ENCODE peak calls at places on chromosomes 12 and 14, in ten cellular contexts. C is OCI-LY7, K is mucosa of descending colon, Y is Peyer's patch, U is foreskin fibroblast, M is AG09309, E is Calu3, I is breast epithelium, L is heart right ventricle, D is fibroblast of the aortic adventitia. P is an unnamed sample.
A peak's percentile ranks its signal among the peaks of the same experiment; 100 is the strongest.

GRCh38 chr12:27517961-27518668 is 5.9 kb upstream of the PPFIBP1 start:
- DNase-seq in E (no peak), Y (no peak), U (no peak), I (no peak), K (no peak), D (no peak), L (no peak), C (no peak), M (no peak), P (no peak)

GRCh38 chr14:77458249-77458950 is 507 bp downstream of the AHSA1 start:
- DNase-seq in E (peak; percentile 9), K (peak; percentile 59), C (peak; percentile 77), Y (peak; percentile 62), D (peak; percentile 35), I (no peak), U (peak; percentile 57), L (no peak), M (no peak), P (no peak)

GRCh38 chr12:129984097-129984496 is 80.3 kb upstream of the TMEM132D start:
- DNase-seq in K (no peak), Y (no peak), M (no peak), E (no peak), D (no peak), C (no peak), U (no peak), L (no peak), I (no peak), P (no peak)

GRCh38 chr14:96999654-97000155 is 202.5 kb downstream of the VRK1 start:
- DNase-seq in E (no peak), K (no peak), U (no peak), C (no peak), I (no peak), Y (no peak), D (no peak), L (no peak), M (no peak), P (no peak)

GRCh38 chr12:108542320-108542719 is 18.7 kb downstream of the SART3 start:
- DNase-seq in Y (no peak), D (no peak), K (no peak), E (no peak), L (no peak), U (peak; percentile 72), M (no peak), C (no peak), I (no peak), P (no peak)

GRCh38 chr14:68784298-68784910 is 8.5 kb downstream of the ZFP36L1 start:
- DNase-seq in C (no peak), I (peak; percentile 20), Y (peak; percentile 90), D (peak; percentile 52), U (peak; percentile 69), L (no peak), M (no peak), K (peak; percentile 84), E (peak; percentile 90), P (peak; percentile 41)

GRCh38 chr12:40382217-40382616 is 157.4 kb downstream of the LRRK2 start:
- DNase-seq in K (no peak), U (no peak), D (no peak), M (no peak), C (no peak), I (no peak), L (no peak), E (no peak), Y (no peak), P (no peak)

GRCh38 chr12:14260011-14260993 is 105.2 kb upstream of the ATF7IP start:
- DNase-seq in Y (peak; percentile 86), I (peak; percentile 88), E (peak; percentile 94), K (peak; percentile 89), C (no peak), L (peak; percentile 95), D (peak; percentile 91), M (peak; percentile 84), U (peak; percentile 94), P (no peak)

GRCh38 chr14:79487632-79488031 is 723.7 kb downstream of the DIO2 start:
- DNase-seq in I (no peak), D (peak; percentile 27), E (no peak), Y (no peak), U (no peak), M (no peak), C (no peak), K (no peak), L (no peak), P (no peak)

GRCh38 chr14:89767861-89768268 is 186.7 kb downstream of the EFCAB11 start:
- DNase-seq in U (peak; percentile 72), K (no peak), M (peak; percentile 7), L (peak; percentile 49), C (peak; percentile 81), E (peak; percentile 25), Y (peak; percentile 75), I (no peak), D (peak; percentile 64), P (peak; percentile 50)

GRCh38 chr14:68685419-68686211 is 107.3 kb downstream of the ZFP36L1 start:
- DNase-seq in U (peak; percentile 70), E (peak; percentile 51), K (peak; percentile 51), M (no peak), D (peak; percentile 62), Y (peak; percentile 93), L (no peak), C (peak; percentile 98), I (no peak), P (peak; percentile 81)

GRCh38 chr12:116838395-116838794 is 42.8 kb downstream of the HRK start:
- DNase-seq in M (no peak), D (no peak), L (no peak), E (no peak), K (no peak), I (no peak), C (peak; percentile 61), Y (no peak), U (no peak), P (no peak)

GRCh38 chr12:116835484-116835883 is 45.8 kb downstream of the HRK start:
- DNase-seq in M (no peak), K (no peak), U (no peak), I (no peak), Y (no peak), C (no peak), L (no peak), E (no peak), D (no peak), P (no peak)

GRCh38 chr12:116843085-116843484 is 38.2 kb downstream of the HRK start:
- DNase-seq in Y (no peak), E (no peak), L (no peak), D (no peak), U (no peak), M (no peak), K (no peak), C (no peak), I (no peak), P (no peak)

GRCh38 chr12:116837082-116837481 is 44.2 kb downstream of the HRK start:
- DNase-seq in I (no peak), D (no peak), L (no peak), M (no peak), U (no peak), C (no peak), E (no peak), Y (no peak), K (no peak), P (no peak)

GRCh38 chr12:116839287-116839830 is 41.9 kb downstream of the HRK start:
- DNase-seq in M (no peak), K (no peak), D (no peak), L (no peak), C (no peak), E (no peak), I (no peak), Y (no peak), U (no peak), P (no peak)
- TF ChIP-seq CTCF in M (no peak), K (no peak), D (no peak), L (no peak), C (no peak), E (no peak), I (no peak), Y (no peak), U (no peak), P (no peak)

GRCh38 chr12:99769581-99769980 is 122.0 kb downstream of the GARIN6 start:
- DNase-seq in C (no peak), K (no peak), I (no peak), M (no peak), D (no peak), U (no peak), Y (no peak), L (no peak), E (no peak), P (no peak)

GRCh38 chr12:99768758-99769157 is 121.2 kb downstream of the GARIN6 start:
- DNase-seq in D (no peak), L (no peak), M (no peak), I (no peak), Y (no peak), E (no peak), K (no peak), C (no peak), U (no peak), P (no peak)

GRCh38 chr12:99766408-99766807 is 118.9 kb downstream of the GARIN6 start:
- DNase-seq in K (no peak), M (no peak), U (no peak), E (no peak), D (no peak), C (no peak), L (no peak), Y (no peak), I (no peak), P (no peak)

GRCh38 chr12:99765469-99766114 is 118.0 kb downstream of the GARIN6 start:
- DNase-seq in M (no peak), C (no peak), U (no peak), Y (no peak), L (no peak), I (no peak), E (no peak), D (no peak), K (no peak), P (no peak)

DNA sequence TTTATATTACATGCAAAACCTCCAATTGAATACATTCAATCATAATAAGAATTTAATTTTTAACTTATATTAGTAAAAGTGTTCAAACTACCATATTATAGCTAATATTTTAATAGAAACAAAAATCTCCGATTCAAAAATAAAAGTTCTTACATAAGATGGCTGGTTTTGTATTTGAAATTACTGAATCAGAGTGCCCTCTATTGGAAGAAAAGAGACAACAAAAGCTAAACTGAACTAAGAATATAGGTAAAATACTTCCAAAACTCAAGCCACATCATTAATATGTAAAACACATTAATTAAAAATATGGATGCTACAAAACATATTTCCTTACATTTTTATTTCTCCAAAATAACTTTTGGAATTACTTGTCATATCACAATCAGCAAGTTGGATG is 120.3 kb downstream of the GARIN6 start:
- DNase-seq in D (peak; percentile 45), C (peak; percentile 59), L (no peak), Y (no peak), E (no peak), K (no peak), I (no peak), M (peak; percentile 2), U (peak; percentile 2), P (no peak)
- TF ChIP-seq CTCF in D (peak; percentile 54), C (peak; percentile 89), L (peak; percentile 50), Y (no peak), E (no peak), K (no peak), I (no peak), M (peak; percentile 38), U (peak; percentile 30), P (peak; percentile 51)

GRCh38 chr14:101893759-101894158 is 70.6 kb upstream of the DYNC1H1 start:
- DNase-seq in D (no peak), K (no peak), Y (no peak), I (no peak), M (no peak), U (no peak), C (no peak), L (no peak), E (no peak), P (no peak)
- TF ChIP-seq CTCF in D (no peak), K (no peak), Y (no peak), I (no peak), M (no peak), U (no peak), C (no peak), L (no peak), E (no peak), P (no peak)

GRCh38 chr12:6376079-6376941 is 947 bp upstream of the SCNN1A start:
- DNase-seq in C (no peak), U (peak; percentile 81), I (peak; percentile 97), D (peak; percentile 78), Y (peak; percentile 68), L (no peak), E (peak; percentile 74), K (peak; percentile 77), M (no peak), P (no peak)
- TF ChIP-seq CTCF in C (peak; percentile 49), U (peak; percentile 20), I (peak; percentile 15), D (peak; percentile 70), Y (no peak), L (peak; percentile 35), E (peak; percentile 27), K (peak; percentile 42), M (peak; percentile 63), P (no peak)